ENCODE peak calls at places on chromosome 20, in nine cellular contexts. V is activated T-helper 1 cell treated with anti-CD3 and anti-CD28 coated beads, Interleukin-2, amount 50 U/mL, for 16 hours; Z is WTC11; X is T1000; R is endodermal cell; W is CD4-positive, alpha-beta T cell; Y is ACHN; I is NCI-H1694; O is fibroblast of the aortic adventitia. B is an unnamed sample.

GRCh38 chr20:62893700-62894099 is 32.1 kb upstream of the TCFL5 start:
- DNase-seq in V (no peak), Z (no peak), X (no peak), R (peak; percentile 71), W (no peak), Y (no peak), I (no peak), O (no peak), B (no peak)

GRCh38 chr20:43357352-43357751 is 100.3 kb upstream of the SRSF6 start:
- DNase-seq in V (no peak), Z (no peak), X (no peak), R (no peak), W (no peak), Y (no peak), I (no peak), O (no peak), B (no peak)

GRCh38 chr20:57957397-57958049 is 247.7 kb upstream of the PMEPA1 start:
- DNase-seq in V (no peak), Z (no peak), X (peak; percentile 93), R (no peak), W (no peak), Y (no peak), I (no peak), O (no peak), B (no peak)

GRCh38 chr20:60256811-60257210 is 298.6 kb downstream of the CDH26 start:
- DNase-seq in V (no peak), Z (no peak), X (no peak), R (peak; percentile 10), W (no peak), Y (no peak), I (no peak), O (no peak), B (no peak)

GRCh38 chr20:23010096-23010495 is 25.0 kb upstream of the SSTR4 start:
- DNase-seq in V (no peak), Z (no peak), X (no peak), R (no peak), W (no peak), Y (no peak), I (no peak), O (no peak), B (no peak)

GRCh38 chr20:38730989-38731737 is 6.9 kb downstream of the SLC32A1 start:
- DNase-seq in V (peak; percentile 64), Z (peak; percentile 93), X (peak; percentile 9), R (peak; percentile 97), W (peak; percentile 75), Y (peak; percentile 54), I (peak; percentile 61), O (peak; percentile 48), B (peak; percentile 70)

GRCh38 chr20:17504898-17505663 is 26.1 kb downstream of the BFSP1 start:
- DNase-seq in V (peak; percentile 15), Z (peak; percentile 58), X (no peak), R (peak; percentile 88), W (peak; percentile 13), Y (peak; percentile 51), I (peak; percentile 38), O (peak; percentile 73), B (peak; percentile 47)

GRCh38 chr20:12394786-12395185 is 477.1 kb downstream of the BTBD3 start:
- DNase-seq in V (no peak), Z (peak; percentile 55), X (peak; percentile 13), R (peak; percentile 86), W (no peak), Y (no peak), I (no peak), O (peak; percentile 16), B (no peak)

GRCh38 chr20:62258499-62259293 is 20.4 kb downstream of the OSBPL2 start:
- DNase-seq in V (no peak), Z (no peak), X (no peak), R (no peak), W (no peak), Y (peak; percentile 25), I (no peak), O (peak; percentile 88), B (no peak)

GRCh38 chr20:22795897-22796296 is 211.5 kb upstream of the FOXA2 start:
- DNase-seq in V (no peak), Z (no peak), X (peak; percentile 49), R (no peak), W (no peak), Y (peak; percentile 88), I (no peak), O (peak; percentile 96), B (peak; percentile 28)

GRCh38 chr20:44997668-44998067 is 31.4 kb downstream of the STK4 start:
- DNase-seq in V (no peak), Z (no peak), X (no peak), R (no peak), W (no peak), Y (no peak), I (no peak), O (no peak), B (no peak)

GRCh38 chr20:63942250-63943006 is 13.8 kb downstream of the UCKL1 start:
- DNase-seq in V (no peak), Z (peak; percentile 87), X (peak; percentile 15), R (peak; percentile 91), W (no peak), Y (peak; percentile 5), I (no peak), O (no peak), B (peak; percentile 69)

GRCh38 chr20:728022-728944 is 40.0 kb downstream of the SLC52A3 start:
- DNase-seq in V (peak; percentile 5), Z (peak; percentile 88), X (no peak), R (peak; percentile 95), W (peak; percentile 31), Y (peak; percentile 48), I (peak; percentile 60), O (peak; percentile 14), B (peak; percentile 60)

GRCh38 chr20:22974354-22974753 is 60.8 kb upstream of the SSTR4 start:
- DNase-seq in V (no peak), Z (peak; percentile 41), X (no peak), R (peak; percentile 81), W (no peak), Y (peak; percentile 21), I (no peak), O (peak; percentile 17), B (peak; percentile 55)

GRCh38 chr20:48387675-48388074 is 440.1 kb downstream of the PREX1 start:
- DNase-seq in V (no peak), Z (no peak), X (no peak), R (no peak), W (no peak), Y (no peak), I (no peak), O (no peak), B (no peak)

GRCh38 chr20:63290677-63291472 is 2.1 kb upstream of the COL20A1 start:
- DNase-seq in V (peak; percentile 37), Z (peak; percentile 86), X (peak; percentile 18), R (peak; percentile 94), W (peak; percentile 58), Y (peak; percentile 21), I (no peak), O (peak; percentile 9), B (peak; percentile 61)

GRCh38 chr20:56359212-56360132 is 698 bp downstream of the FAM210B start:
- DNase-seq in V (no peak), Z (peak; percentile 27), X (peak; percentile 48), R (peak; percentile 69), W (peak; percentile 5), Y (peak; percentile 49), I (no peak), O (peak; percentile 72), B (peak; percentile 38)

GRCh38 chr20:1959156-1959555 is 34.7 kb downstream of the PDYN start:
- DNase-seq in V (no peak), Z (no peak), X (no peak), R (no peak), W (no peak), Y (no peak), I (no peak), O (no peak), B (no peak)

GRCh38 chr20:53142225-53142624 is 170.1 kb downstream of the TSHZ2 start:
- DNase-seq in V (no peak), Z (no peak), X (no peak), R (no peak), W (no peak), Y (no peak), I (no peak), O (no peak), B (no peak)

GRCh38 chr20:59939052-59939878 is 840 bp downstream of the PPP1R3D start:
- DNase-seq in V (no peak), Z (peak; percentile 43), X (no peak), R (peak; percentile 77), W (no peak), Y (peak; percentile 19), I (no peak), O (peak; percentile 9), B (no peak)

GRCh38 chr20:6140947-6141346 is 18.1 kb upstream of the FERMT1 start:
- DNase-seq in V (no peak), Z (peak; percentile 24), X (peak; percentile 3), R (peak; percentile 69), W (no peak), Y (peak; percentile 7), I (no peak), O (no peak), B (no peak)

GRCh38 chr20:20266552-20266951 is 101.4 kb upstream of the INSM1 start:
- DNase-seq in V (no peak), Z (no peak), X (no peak), R (no peak), W (no peak), Y (no peak), I (no peak), O (no peak), B (no peak)

GRCh38 chr20:53163486-53163885 is 191.3 kb downstream of the TSHZ2 start:
- DNase-seq in V (no peak), Z (no peak), X (peak; percentile 65), R (no peak), W (no peak), Y (no peak), I (no peak), O (peak; percentile 57), B (no peak)

GRCh38 chr20:39659010-39659409 is 696.9 kb downstream of the DHX35 start:
- DNase-seq in V (no peak), Z (no peak), X (no peak), R (no peak), W (no peak), Y (no peak), I (no peak), O (no peak), B (no peak)

GRCh38 chr20:52129611-52130010 is 62.0 kb downstream of the ZFP64 start:
- DNase-seq in V (no peak), Z (no peak), X (no peak), R (no peak), W (no peak), Y (no peak), I (no peak), O (no peak), B (no peak)

GRCh38 chr20:40326794-40327193 is 362.2 kb downstream of the MAFB start:
- DNase-seq in V (no peak), Z (no peak), X (no peak), R (no peak), W (no peak), Y (no peak), I (no peak), O (no peak), B (no peak)

GRCh38 chr20:48697845-48698491 is 129.8 kb downstream of the PREX1 start:
- DNase-seq in V (no peak), Z (no peak), X (peak; percentile 67), R (no peak), W (no peak), Y (peak; percentile 58), I (peak; percentile 62), O (peak; percentile 84), B (peak; percentile 86)

GRCh38 chr20:54028276-54029011 is 42.0 kb downstream of the BCAS1 start:
- DNase-seq in V (no peak), Z (no peak), X (no peak), R (no peak), W (no peak), Y (no peak), I (no peak), O (no peak), B (no peak)

GRCh38 chr20:44963325-44964215 is 2.7 kb upstream of the STK4 start:
- DNase-seq in V (no peak), Z (no peak), X (no peak), R (no peak), W (no peak), Y (no peak), I (no peak), O (no peak), B (no peak)

GRCh38 chr20:24465168-24465567 is 4.3 kb upstream of the SYNDIG1 start:
- DNase-seq in V (no peak), Z (no peak), X (no peak), R (no peak), W (no peak), Y (no peak), I (no peak), O (no peak), B (no peak)

GRCh38 chr20:5835234-5835845 is 85.1 kb downstream of the SHLD1 start:
- DNase-seq in V (no peak), Z (no peak), X (no peak), R (no peak), W (peak; percentile 28), Y (no peak), I (peak; percentile 88), O (peak; percentile 48), B (no peak)

B was measured in stomach.